ENCODE peak calls at places on chromosomes 5 and 9, in ten cellular contexts. One of them, this sample, is unnamed.
A peak's percentile ranks its signal among the peaks of the same experiment; 100 is the strongest.

GRCh38 chr5:112957970-112958773 is 18.4 kb upstream of the DCP2 start:
- DNase-seq in GM06990: no peak
- DNase-seq in type B pancreatic cell: no peak
- DNase-seq in body of pancreas: peak; percentile 73
- DNase-seq in RPMI7951: peak; percentile 94
- DNase-seq in T-cell: no peak
- DNase-seq in activated naive CD8-positive, alpha-beta T cell treated with anti-CD3 and anti-CD28 coated beads, Interleukin-2, amount 50 U/mL, for 24 hours: no peak
- DNase-seq in HuH-7.5: no peak
- DNase-seq in stimulated activated CD4-positive, alpha-beta T cell treated with anti-CD3 and anti-CD28 coated beads, Interleukin-12 subunit alpha, Interleukin-12 subunit beta, amount 100 ng/mL, for 4 hours: no peak
- DNase-seq in ACHN: peak; percentile 88
- DNase-seq in this sample: peak; percentile 17

GRCh38 chr9:36037580-36038169 is 962 bp downstream of the RECK start:
- DNase-seq in body of pancreas: no peak
- DNase-seq in ACHN: peak; percentile 52
- DNase-seq in stimulated activated CD4-positive, alpha-beta T cell treated with anti-CD3 and anti-CD28 coated beads, Interleukin-12 subunit alpha, Interleukin-12 subunit beta, amount 100 ng/mL, for 4 hours: no peak
- DNase-seq in HuH-7.5: no peak
- DNase-seq in GM06990: no peak
- DNase-seq in type B pancreatic cell: no peak
- DNase-seq in T-cell: no peak
- DNase-seq in activated naive CD8-positive, alpha-beta T cell treated with anti-CD3 and anti-CD28 coated beads, Interleukin-2, amount 50 U/mL, for 24 hours: no peak
- DNase-seq in RPMI7951: no peak
- DNase-seq in this sample: peak; percentile 16

GRCh38 chr5:18394154-18394804 is 760.0 kb downstream of the TAF11L14 start:
- DNase-seq in ACHN: peak; percentile 37
- DNase-seq in type B pancreatic cell: peak; percentile 78
- DNase-seq in activated naive CD8-positive, alpha-beta T cell treated with anti-CD3 and anti-CD28 coated beads, Interleukin-2, amount 50 U/mL, for 24 hours: peak; percentile 52
- DNase-seq in T-cell: no peak
- DNase-seq in body of pancreas: peak; percentile 57
- DNase-seq in HuH-7.5: peak; percentile 18
- DNase-seq in GM06990: no peak
- DNase-seq in stimulated activated CD4-positive, alpha-beta T cell treated with anti-CD3 and anti-CD28 coated beads, Interleukin-12 subunit alpha, Interleukin-12 subunit beta, amount 100 ng/mL, for 4 hours: peak; percentile 26
- DNase-seq in RPMI7951: peak; percentile 43
- DNase-seq in this sample: peak; percentile 89

GRCh38 chr9:133597316-133597957 is 11.8 kb downstream of the FAM163B start:
- DNase-seq in stimulated activated CD4-positive, alpha-beta T cell treated with anti-CD3 and anti-CD28 coated beads, Interleukin-12 subunit alpha, Interleukin-12 subunit beta, amount 100 ng/mL, for 4 hours: no peak
- DNase-seq in GM06990: no peak
- DNase-seq in body of pancreas: no peak
- DNase-seq in RPMI7951: no peak
- DNase-seq in T-cell: no peak
- DNase-seq in activated naive CD8-positive, alpha-beta T cell treated with anti-CD3 and anti-CD28 coated beads, Interleukin-2, amount 50 U/mL, for 24 hours: no peak
- DNase-seq in HuH-7.5: no peak
- DNase-seq in type B pancreatic cell: no peak
- DNase-seq in ACHN: peak; percentile 14
- DNase-seq in this sample: no peak

GRCh38 chr5:171901764-171902163 is 104.7 kb downstream of the FBXW11 start:
- DNase-seq in ACHN: no peak
- DNase-seq in body of pancreas: no peak
- DNase-seq in HuH-7.5: no peak
- DNase-seq in RPMI7951: no peak
- DNase-seq in type B pancreatic cell: no peak
- DNase-seq in GM06990: no peak
- DNase-seq in activated naive CD8-positive, alpha-beta T cell treated with anti-CD3 and anti-CD28 coated beads, Interleukin-2, amount 50 U/mL, for 24 hours: no peak
- DNase-seq in T-cell: no peak
- DNase-seq in stimulated activated CD4-positive, alpha-beta T cell treated with anti-CD3 and anti-CD28 coated beads, Interleukin-12 subunit alpha, Interleukin-12 subunit beta, amount 100 ng/mL, for 4 hours: no peak
- DNase-seq in this sample: no peak

GRCh38 chr5:157290981-157291711 is 25.2 kb downstream of the CYFIP2 start:
- DNase-seq in ACHN: peak; percentile 96
- DNase-seq in T-cell: no peak
- DNase-seq in RPMI7951: peak; percentile 8
- DNase-seq in GM06990: no peak
- DNase-seq in HuH-7.5: peak; percentile 56
- DNase-seq in body of pancreas: peak; percentile 54
- DNase-seq in type B pancreatic cell: no peak
- DNase-seq in stimulated activated CD4-positive, alpha-beta T cell treated with anti-CD3 and anti-CD28 coated beads, Interleukin-12 subunit alpha, Interleukin-12 subunit beta, amount 100 ng/mL, for 4 hours: no peak
- DNase-seq in activated naive CD8-positive, alpha-beta T cell treated with anti-CD3 and anti-CD28 coated beads, Interleukin-2, amount 50 U/mL, for 24 hours: peak; percentile 44
- DNase-seq in this sample: no peak

GRCh38 chr9:125683486-125683885 is 23.5 kb downstream of the MAPKAP1 start:
- DNase-seq in RPMI7951: no peak
- DNase-seq in activated naive CD8-positive, alpha-beta T cell treated with anti-CD3 and anti-CD28 coated beads, Interleukin-2, amount 50 U/mL, for 24 hours: no peak
- DNase-seq in GM06990: no peak
- DNase-seq in stimulated activated CD4-positive, alpha-beta T cell treated with anti-CD3 and anti-CD28 coated beads, Interleukin-12 subunit alpha, Interleukin-12 subunit beta, amount 100 ng/mL, for 4 hours: no peak
- DNase-seq in ACHN: no peak
- DNase-seq in type B pancreatic cell: no peak
- DNase-seq in T-cell: no peak
- DNase-seq in HuH-7.5: no peak
- DNase-seq in body of pancreas: no peak
- DNase-seq in this sample: no peak

GRCh38 chr9:33686942-33687341 is 108.4 kb upstream of the PRSS3 start:
- DNase-seq in body of pancreas: no peak
- DNase-seq in GM06990: no peak
- DNase-seq in type B pancreatic cell: no peak
- DNase-seq in HuH-7.5: no peak
- DNase-seq in ACHN: no peak
- DNase-seq in T-cell: no peak
- DNase-seq in activated naive CD8-positive, alpha-beta T cell treated with anti-CD3 and anti-CD28 coated beads, Interleukin-2, amount 50 U/mL, for 24 hours: no peak
- DNase-seq in stimulated activated CD4-positive, alpha-beta T cell treated with anti-CD3 and anti-CD28 coated beads, Interleukin-12 subunit alpha, Interleukin-12 subunit beta, amount 100 ng/mL, for 4 hours: no peak
- DNase-seq in RPMI7951: no peak
- DNase-seq in this sample: no peak

GRCh38 chr9:86324308-86324707 is 29.9 kb downstream of the TUT7 start:
- DNase-seq in HuH-7.5: no peak
- DNase-seq in RPMI7951: no peak
- DNase-seq in GM06990: no peak
- DNase-seq in activated naive CD8-positive, alpha-beta T cell treated with anti-CD3 and anti-CD28 coated beads, Interleukin-2, amount 50 U/mL, for 24 hours: no peak
- DNase-seq in body of pancreas: no peak
- DNase-seq in stimulated activated CD4-positive, alpha-beta T cell treated with anti-CD3 and anti-CD28 coated beads, Interleukin-12 subunit alpha, Interleukin-12 subunit beta, amount 100 ng/mL, for 4 hours: no peak
- DNase-seq in T-cell: no peak
- DNase-seq in type B pancreatic cell: no peak
- DNase-seq in ACHN: no peak
- DNase-seq in this sample: no peak

GRCh38 chr5:61256474-61256873 is 75.6 kb upstream of the ZSWIM6 start:
- DNase-seq in HuH-7.5: no peak
- DNase-seq in stimulated activated CD4-positive, alpha-beta T cell treated with anti-CD3 and anti-CD28 coated beads, Interleukin-12 subunit alpha, Interleukin-12 subunit beta, amount 100 ng/mL, for 4 hours: no peak
- DNase-seq in GM06990: no peak
- DNase-seq in activated naive CD8-positive, alpha-beta T cell treated with anti-CD3 and anti-CD28 coated beads, Interleukin-2, amount 50 U/mL, for 24 hours: no peak
- DNase-seq in ACHN: no peak
- DNase-seq in body of pancreas: peak; percentile 90
- DNase-seq in T-cell: no peak
- DNase-seq in type B pancreatic cell: no peak
- DNase-seq in RPMI7951: peak; percentile 52
- DNase-seq in this sample: no peak

GRCh38 chr9:134851015-134851414 is 29.6 kb upstream of the FCN2 start:
- DNase-seq in type B pancreatic cell: no peak
- DNase-seq in T-cell: no peak
- DNase-seq in ACHN: no peak
- DNase-seq in activated naive CD8-positive, alpha-beta T cell treated with anti-CD3 and anti-CD28 coated beads, Interleukin-2, amount 50 U/mL, for 24 hours: no peak
- DNase-seq in body of pancreas: no peak
- DNase-seq in RPMI7951: no peak
- DNase-seq in HuH-7.5: no peak
- DNase-seq in GM06990: no peak
- DNase-seq in stimulated activated CD4-positive, alpha-beta T cell treated with anti-CD3 and anti-CD28 coated beads, Interleukin-12 subunit alpha, Interleukin-12 subunit beta, amount 100 ng/mL, for 4 hours: no peak
- DNase-seq in this sample: no peak

GRCh38 chr5:161546463-161547301 is at the start of gene GABRB2:
- DNase-seq in type B pancreatic cell: peak; percentile 78
- DNase-seq in GM06990: peak; percentile 26
- DNase-seq in T-cell: no peak
- DNase-seq in ACHN: no peak
- DNase-seq in RPMI7951: peak; percentile 35
- DNase-seq in stimulated activated CD4-positive, alpha-beta T cell treated with anti-CD3 and anti-CD28 coated beads, Interleukin-12 subunit alpha, Interleukin-12 subunit beta, amount 100 ng/mL, for 4 hours: peak; percentile 32
- DNase-seq in activated naive CD8-positive, alpha-beta T cell treated with anti-CD3 and anti-CD28 coated beads, Interleukin-2, amount 50 U/mL, for 24 hours: peak; percentile 41
- DNase-seq in body of pancreas: peak; percentile 65
- DNase-seq in HuH-7.5: no peak
- DNase-seq in this sample: peak; percentile 30

GRCh38 chr9:7970666-7971335 is 171.2 kb upstream of the DMAC1 start:
- DNase-seq in RPMI7951: no peak
- DNase-seq in T-cell: no peak
- DNase-seq in body of pancreas: no peak
- DNase-seq in HuH-7.5: no peak
- DNase-seq in GM06990: no peak
- DNase-seq in type B pancreatic cell: no peak
- DNase-seq in activated naive CD8-positive, alpha-beta T cell treated with anti-CD3 and anti-CD28 coated beads, Interleukin-2, amount 50 U/mL, for 24 hours: no peak
- DNase-seq in stimulated activated CD4-positive, alpha-beta T cell treated with anti-CD3 and anti-CD28 coated beads, Interleukin-12 subunit alpha, Interleukin-12 subunit beta, amount 100 ng/mL, for 4 hours: no peak
- DNase-seq in ACHN: no peak
- DNase-seq in this sample: no peak

GRCh38 chr5:145903862-145904261 is 31.0 kb upstream of the GRXCR2 start:
- DNase-seq in ACHN: no peak
- DNase-seq in activated naive CD8-positive, alpha-beta T cell treated with anti-CD3 and anti-CD28 coated beads, Interleukin-2, amount 50 U/mL, for 24 hours: no peak
- DNase-seq in stimulated activated CD4-positive, alpha-beta T cell treated with anti-CD3 and anti-CD28 coated beads, Interleukin-12 subunit alpha, Interleukin-12 subunit beta, amount 100 ng/mL, for 4 hours: no peak
- DNase-seq in body of pancreas: no peak
- DNase-seq in GM06990: no peak
- DNase-seq in HuH-7.5: no peak
- DNase-seq in type B pancreatic cell: no peak
- DNase-seq in T-cell: no peak
- DNase-seq in RPMI7951: peak; percentile 76
- DNase-seq in this sample: no peak

GRCh38 chr5:20554001-20554400 is 566.0 kb upstream of the CDH18 start:
- DNase-seq in GM06990: no peak
- DNase-seq in stimulated activated CD4-positive, alpha-beta T cell treated with anti-CD3 and anti-CD28 coated beads, Interleukin-12 subunit alpha, Interleukin-12 subunit beta, amount 100 ng/mL, for 4 hours: no peak
- DNase-seq in type B pancreatic cell: no peak
- DNase-seq in T-cell: no peak
- DNase-seq in RPMI7951: peak; percentile 0
- DNase-seq in HuH-7.5: no peak
- DNase-seq in body of pancreas: no peak
- DNase-seq in activated naive CD8-positive, alpha-beta T cell treated with anti-CD3 and anti-CD28 coated beads, Interleukin-2, amount 50 U/mL, for 24 hours: no peak
- DNase-seq in ACHN: no peak
- DNase-seq in this sample: no peak

GRCh38 chr5:154568597-154568996 is 90.6 kb upstream of the HAND1 start:
- DNase-seq in RPMI7951: no peak
- DNase-seq in body of pancreas: no peak
- DNase-seq in type B pancreatic cell: no peak
- DNase-seq in ACHN: no peak
- DNase-seq in GM06990: no peak
- DNase-seq in activated naive CD8-positive, alpha-beta T cell treated with anti-CD3 and anti-CD28 coated beads, Interleukin-2, amount 50 U/mL, for 24 hours: no peak
- DNase-seq in HuH-7.5: no peak
- DNase-seq in T-cell: no peak
- DNase-seq in stimulated activated CD4-positive, alpha-beta T cell treated with anti-CD3 and anti-CD28 coated beads, Interleukin-12 subunit alpha, Interleukin-12 subunit beta, amount 100 ng/mL, for 4 hours: no peak
- DNase-seq in this sample: no peak

GRCh38 chr5:11247224-11247623 is 486.2 kb upstream of the DAP start:
- DNase-seq in activated naive CD8-positive, alpha-beta T cell treated with anti-CD3 and anti-CD28 coated beads, Interleukin-2, amount 50 U/mL, for 24 hours: no peak
- DNase-seq in RPMI7951: no peak
- DNase-seq in T-cell: no peak
- DNase-seq in HuH-7.5: no peak
- DNase-seq in GM06990: no peak
- DNase-seq in stimulated activated CD4-positive, alpha-beta T cell treated with anti-CD3 and anti-CD28 coated beads, Interleukin-12 subunit alpha, Interleukin-12 subunit beta, amount 100 ng/mL, for 4 hours: no peak
- DNase-seq in ACHN: no peak
- DNase-seq in type B pancreatic cell: no peak
- DNase-seq in body of pancreas: no peak
- DNase-seq in this sample: no peak